ENCODE peak calls at places on chromosome 11, in nine cellular contexts. H is ovary, N is A549, Q is tibial nerve, M is K562, Y is H1, R is stomach, G is HepG2, C is GM12878. U is an unnamed sample.

GRCh38 chr11:68340003-68340767 is 27.8 kb downstream of the LRP5 start:
- DNase-seq in H (no peak), N (no peak), Q (no peak), M (no peak), Y (no peak), R (no peak), G (no peak), C (peak), U (no peak)

GRCh38 chr11:47861762-47862161 is 13.6 kb upstream of the NUP160 start:
- DNase-seq in H (no peak), N (no peak), Q (no peak), M (no peak), Y (no peak), R (no peak), G (no peak), C (no peak), U (no peak)

GRCh38 chr11:26766996-26767395 is 45.1 kb upstream of the SLC5A12 start:
- DNase-seq in H (no peak), N (no peak), Q (no peak), M (no peak), Y (no peak), R (no peak), G (no peak), C (no peak), U (no peak)

GRCh38 chr11:93248602-93249001 is 50.8 kb upstream of the SLC36A4 start:
- DNase-seq in H (no peak), N (no peak), Q (no peak), M (no peak), Y (no peak), R (no peak), G (no peak), C (no peak), U (no peak)

GRCh38 chr11:72430743-72431570 is 3.4 kb downstream of the CLPB start:
- DNase-seq in H (peak), N (peak), Q (no peak), M (peak), Y (no peak), R (peak), G (peak), C (no peak), U (no peak)

GRCh38 chr11:71327156-71328085 is 75.0 kb upstream of the SHANK2 start:
- DNase-seq in H (no peak), N (no peak), Q (no peak), M (no peak), Y (no peak), R (no peak), G (no peak), C (no peak), U (no peak)

GRCh38 chr11:117144477-117145392 is 648 bp downstream of the PAFAH1B2 start:
- DNase-seq in H (peak), N (peak), Q (peak), M (peak), Y (no peak), R (peak), G (peak), C (no peak), U (peak)

GRCh38 chr11:64844330-64845124 is at the start of gene CDC42BPG:
- DNase-seq in H (peak), N (peak), Q (no peak), M (peak), Y (peak), R (peak), G (peak), C (no peak), U (peak)

GRCh38 chr11:88695701-88696414 is 358.3 kb upstream of the CTSC start:
- DNase-seq in H (no peak), N (no peak), Q (no peak), M (no peak), Y (no peak), R (no peak), G (no peak), C (no peak), U (no peak)

GRCh38 chr11:10920205-10920604 is 62.4 kb upstream of the ZBED5 start:
- DNase-seq in H (no peak), N (no peak), Q (no peak), M (peak), Y (no peak), R (no peak), G (no peak), C (no peak), U (no peak)

GRCh38 chr11:4186464-4187054 is 92.0 kb downstream of the RRM1 start:
- DNase-seq in H (no peak), N (no peak), Q (no peak), M (no peak), Y (no peak), R (no peak), G (no peak), C (no peak), U (no peak)
- TF ChIP-seq EP300 in H (no peak), N (no peak), Q (no peak), M (no peak), Y (no peak), R (no peak), G (no peak), C (no peak), U (no peak)

GRCh38 chr11:134955281-134955680 is 543.2 kb upstream of the B3GAT1 start:
- DNase-seq in H (no peak), N (no peak), Q (no peak), M (no peak), Y (peak), R (no peak), G (no peak), C (no peak), U (no peak)

GRCh38 chr11:134958870-134959269 is 546.8 kb upstream of the B3GAT1 start:
- DNase-seq in H (no peak), N (no peak), Q (no peak), M (no peak), Y (peak), R (no peak), G (no peak), C (no peak), U (no peak)

GRCh38 chr11:134956461-134957209 is 544.6 kb upstream of the B3GAT1 start:
- DNase-seq in H (no peak), N (no peak), Q (no peak), M (no peak), Y (no peak), R (no peak), G (no peak), C (no peak), U (no peak)

GRCh38 chr11:134958336-134958640 is 546.2 kb upstream of the B3GAT1 start:
- DNase-seq in H (no peak), N (no peak), Q (no peak), M (no peak), Y (no peak), R (no peak), G (no peak), C (no peak), U (no peak)

DNA sequence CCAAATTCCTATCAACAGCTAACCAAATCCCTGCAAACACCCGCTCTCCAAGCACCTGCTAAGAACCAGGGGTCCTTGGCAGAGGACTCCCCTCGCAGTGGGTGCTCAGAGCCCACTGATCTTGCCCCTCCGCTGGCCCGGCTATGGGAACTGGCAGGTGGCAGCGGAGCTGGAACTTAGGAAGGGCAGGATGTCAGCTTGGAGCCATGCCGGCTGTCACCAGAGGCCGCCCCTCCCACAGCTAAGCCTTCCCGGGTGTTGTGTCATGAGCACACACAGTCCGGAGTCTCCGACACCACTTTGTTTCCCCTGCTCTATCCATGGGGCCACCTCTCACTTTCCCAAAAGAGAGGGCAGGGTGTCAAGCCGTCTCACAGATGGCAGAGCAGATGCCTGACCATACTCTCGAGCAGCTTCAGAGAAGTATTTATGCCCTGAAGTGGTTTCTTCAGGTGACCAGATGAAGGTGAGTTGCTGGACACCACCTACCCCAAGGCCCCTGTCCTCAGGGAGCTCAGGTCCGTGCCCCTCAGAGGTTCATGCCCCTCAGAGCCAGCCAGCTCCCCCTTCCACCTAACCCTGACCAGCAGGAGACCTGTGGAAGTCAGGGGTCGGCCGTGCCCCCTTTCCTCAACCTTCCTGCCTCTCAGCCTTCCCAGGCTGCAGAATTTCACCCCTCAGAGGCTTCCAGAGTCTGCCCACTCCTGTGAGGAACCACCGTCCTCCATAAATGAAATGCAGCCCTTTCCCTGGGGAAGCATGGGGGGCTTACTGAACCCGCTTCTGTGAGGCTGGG is 545.7 kb upstream of the B3GAT1 start:
- DNase-seq in H (no peak), N (no peak), Q (no peak), M (no peak), Y (peak), R (no peak), G (no peak), C (no peak), U (no peak)
- H3K27ac ChIP-seq in H (no peak), N (no peak), Q (no peak), M (no peak), Y (no peak), R (no peak), G (no peak), C (no peak), U (no peak)

GRCh38 chr11:1352696-1353382 is 36.9 kb upstream of the BRSK2 start:
- DNase-seq in H (peak), N (no peak), Q (no peak), M (peak), Y (no peak), R (no peak), G (no peak), C (no peak), U (no peak)

GRCh38 chr11:1349074-1349931 is 39.9 kb upstream of the TOLLIP start:
- DNase-seq in H (peak), N (no peak), Q (no peak), M (no peak), Y (peak), R (no peak), G (no peak), C (no peak), U (no peak)

GRCh38 chr11:1350086-1350725 is 39.5 kb upstream of the BRSK2 start:
- DNase-seq in H (peak), N (no peak), Q (no peak), M (no peak), Y (no peak), R (no peak), G (no peak), C (no peak), U (no peak)

GRCh38 chr11:1353383-1354124 is 36.2 kb upstream of the BRSK2 start:
- DNase-seq in H (no peak), N (no peak), Q (no peak), M (no peak), Y (no peak), R (no peak), G (no peak), C (no peak), U (no peak)

GRCh38 chr11:1351278-1351937 is 38.3 kb upstream of the BRSK2 start:
- DNase-seq in H (peak), N (no peak), Q (no peak), M (peak), Y (no peak), R (no peak), G (peak), C (no peak), U (no peak)
- TF ChIP-seq POLR2A in H (no peak), N (peak), Q (no peak), M (peak), Y (peak), R (no peak), G (peak), C (no peak), U (no peak)

DNA sequence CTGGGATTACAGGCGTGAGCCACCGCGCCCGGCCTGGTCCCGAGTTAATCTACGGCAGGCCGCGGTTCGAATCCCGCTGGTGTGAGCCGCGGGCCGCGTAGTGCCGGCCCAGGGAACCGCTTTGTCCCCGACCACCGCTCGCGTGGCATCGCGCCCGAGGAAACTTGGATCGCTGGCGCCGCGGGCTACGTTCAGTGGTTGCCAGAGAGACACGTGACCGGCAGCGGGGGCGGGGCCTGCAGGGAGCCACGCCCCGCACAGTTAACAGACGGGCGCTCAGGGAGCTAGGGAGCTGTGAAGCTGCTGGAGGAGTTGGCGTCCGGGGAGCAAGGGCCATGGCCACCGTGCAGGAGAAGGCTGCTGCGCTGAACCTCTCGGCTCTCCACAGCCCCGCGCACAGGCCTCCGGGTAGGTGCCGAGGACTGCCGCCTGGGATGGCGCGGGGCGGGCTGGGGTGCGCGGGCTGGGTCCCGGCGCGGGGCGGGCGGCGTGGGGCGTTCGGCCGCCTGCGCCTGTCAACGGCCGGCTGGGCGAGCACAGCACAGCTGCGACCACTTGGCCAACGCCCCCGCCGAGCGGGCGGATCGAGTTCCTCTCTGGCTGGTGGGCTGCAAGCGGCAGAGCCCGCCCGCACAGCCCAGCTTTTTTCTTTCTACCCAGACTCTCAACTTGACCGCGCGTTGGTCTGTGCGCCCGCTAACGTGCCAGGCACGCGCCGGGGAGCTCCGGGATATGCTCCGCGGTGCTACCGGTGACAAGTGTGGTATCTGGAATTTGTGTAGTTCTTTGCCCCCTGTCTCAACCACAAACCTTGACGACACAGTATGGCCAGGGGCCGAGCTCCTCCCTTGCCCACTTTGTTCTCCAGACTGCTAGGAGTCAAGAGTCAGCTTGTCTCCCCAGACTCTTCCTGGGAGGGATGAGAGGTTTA is at the start of gene DEPDC7:
- DNase-seq in H (peak), N (peak), Q (peak), M (peak), Y (peak), R (peak), G (peak), C (no peak), U (peak)
- TF ChIP-seq EP300 in H (no peak), N (no peak), Q (no peak), M (no peak), Y (no peak), R (no peak), G (peak), C (no peak), U (no peak)

GRCh38 chr11:60951611-60951908 is 416 bp downstream of the SLC15A3 start:
- DNase-seq in H (no peak), N (no peak), Q (peak), M (no peak), Y (no peak), R (no peak), G (no peak), C (no peak), U (no peak)
- H3K27ac ChIP-seq in H (peak), N (no peak), Q (peak), M (no peak), Y (peak), R (peak), G (no peak), C (peak), U (peak)

GRCh38 chr11:536841-537621 is at the start of gene LRRC56:
- DNase-seq in H (peak), N (peak), Q (peak), M (peak), Y (peak), R (peak), G (peak), C (peak), U (peak)
- TF ChIP-seq POLR2A in H (no peak), N (no peak), Q (peak), M (peak), Y (no peak), R (no peak), G (no peak), C (peak), U (peak)

GRCh38 chr11:2564588-2565440 is 120.0 kb downstream of the KCNQ1 start:
- DNase-seq in H (no peak), N (no peak), Q (no peak), M (no peak), Y (no peak), R (no peak), G (no peak), C (no peak), U (no peak)
- TF ChIP-seq EP300 in H (no peak), N (no peak), Q (no peak), M (no peak), Y (no peak), R (no peak), G (no peak), C (no peak), U (no peak)

GRCh38 chr11:43942651-43943356 is 367 bp downstream of the C11orf96 start:
- DNase-seq in H (peak), N (peak), Q (no peak), M (peak), Y (peak), R (no peak), G (no peak), C (no peak), U (no peak)
- H3K27ac ChIP-seq in H (peak), N (no peak), Q (peak), M (no peak), Y (no peak), R (peak), G (no peak), C (no peak), U (peak)

DNA sequence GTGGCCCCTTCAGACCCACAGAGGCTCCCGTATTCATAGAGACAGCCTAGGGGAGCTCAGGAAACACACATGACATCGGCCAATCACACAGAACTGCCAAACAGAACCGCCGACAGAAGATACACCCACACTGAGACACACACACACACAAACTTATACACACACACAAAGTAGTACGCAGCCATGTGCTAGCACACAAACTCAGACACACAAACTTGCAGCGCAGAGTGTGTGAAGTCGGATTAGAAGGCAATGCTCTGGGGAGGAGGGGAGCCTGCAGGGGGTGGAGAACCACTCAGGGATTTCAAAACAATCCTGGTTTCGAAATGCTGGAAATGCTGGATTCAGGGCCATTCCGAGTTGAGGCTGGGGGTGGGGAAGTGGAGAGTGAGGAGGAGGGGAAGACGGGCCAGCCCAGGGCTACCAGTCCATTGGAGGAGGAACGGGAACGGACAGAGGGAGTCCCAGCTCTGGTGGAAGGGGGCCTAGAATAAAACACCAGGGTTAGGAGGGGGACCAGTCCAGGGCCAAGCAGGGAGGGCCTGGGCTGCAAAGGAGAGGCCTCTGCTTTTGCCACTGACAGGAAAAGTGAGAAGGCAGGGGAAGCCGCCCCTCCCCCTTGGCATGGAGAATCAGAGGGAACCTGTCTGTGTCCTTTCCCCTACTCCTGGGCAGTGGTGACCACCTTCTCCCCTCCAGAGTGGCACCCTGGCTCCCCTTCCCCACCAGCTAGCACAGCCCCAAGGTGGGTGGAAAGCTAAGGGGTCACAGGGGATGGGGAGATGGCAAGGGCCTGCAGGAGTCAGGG is 4.4 kb downstream of the BCL9L start:
- DNase-seq in H (peak), N (no peak), Q (peak), M (no peak), Y (peak), R (no peak), G (peak), C (no peak), U (peak)
- TF ChIP-seq POLR2A in H (no peak), N (no peak), Q (no peak), M (no peak), Y (peak), R (no peak), G (peak), C (no peak), U (no peak)

U was measured in transverse colon.